ENCODE peak calls at places on chromosomes 7 and 10, in six cellular contexts. Y is fibroblast of the aortic adventitia; C is ascending aorta; L is NCI-H510A; O is stomach; G is activated CD4-positive, alpha-beta T cell treated with anti-CD3 and anti-CD28 coated beads for 48 hours. H is an unnamed sample.

GRCh38 chr10:3140280-3140679 is 32.3 kb downstream of the PITRM1 start:
- DNase-seq in Y (peak), C (no peak), L (no peak), O (no peak), G (no peak), H (no peak)

GRCh38 chr7:28708033-28708451 is 250.1 kb downstream of the TRIL start:
- DNase-seq in Y (peak), C (no peak), L (no peak), O (no peak), G (no peak), H (no peak)

GRCh38 chr7:80105706-80106408 is 28.8 kb upstream of the GNAI1 start:
- DNase-seq in Y (no peak), C (no peak), L (no peak), O (no peak), G (no peak), H (no peak)

GRCh38 chr7:81491573-81491972 is 278.3 kb downstream of the HGF start:
- DNase-seq in Y (no peak), C (no peak), L (no peak), O (no peak), G (no peak), H (no peak)

GRCh38 chr10:92239600-92240288 is 51.1 kb downstream of the CPEB3 start:
- DNase-seq in Y (peak), C (peak), L (peak), O (peak), G (peak), H (peak)

GRCh38 chr7:126483972-126484371 is 768.8 kb downstream of the GRM8 start:
- DNase-seq in Y (no peak), C (no peak), L (peak), O (no peak), G (no peak), H (peak)

GRCh38 chr10:62278461-62278910 is 9.8 kb upstream of the RTKN2 start:
- DNase-seq in Y (peak), C (no peak), L (no peak), O (no peak), G (no peak), H (no peak)

GRCh38 chr10:83871486-83872081 is 267.7 kb upstream of the GHITM start:
- DNase-seq in Y (peak), C (peak), L (peak), O (peak), G (peak), H (peak)

GRCh38 chr7:123844712-123845219 is at the start of gene HYAL4:
- DNase-seq in Y (no peak), C (no peak), L (no peak), O (no peak), G (no peak), H (no peak)

H was measured in BE2C.